ENCODE peak calls at places on chromosomes 6 and 20, in six cellular contexts. N is right lobe of liver, B is stomach, C is epithelial cell of esophagus, Z is fibroblast of lung, D is heart left ventricle. M is an unnamed sample.

GRCh38 chr20:7585126-7585679 is 355.1 kb downstream of the HAO1 start:
- DNase-seq in N (peak; percentile 67), B (no peak), C (peak; percentile 55), Z (peak; percentile 4), D (no peak), M (peak; percentile 82)

GRCh38 chr6:29974901-29975560 is 32.7 kb downstream of the HLA-A start:
- DNase-seq in N (no peak), B (no peak), C (no peak), Z (no peak), D (peak; percentile 44), M (no peak)

GRCh38 chr20:33460711-33461110 is 17.1 kb upstream of the SNTA1 start:
- DNase-seq in N (no peak), B (no peak), C (peak; percentile 60), Z (no peak), D (no peak), M (no peak)

GRCh38 chr6:53041356-53041755 is 23.8 kb upstream of the FBXO9 start:
- DNase-seq in N (no peak), B (no peak), C (no peak), Z (peak; percentile 90), D (no peak), M (peak; percentile 50)

GRCh38 chr6:96162711-96163120 is 146.9 kb downstream of the FUT9 start:
- DNase-seq in N (no peak), B (no peak), C (no peak), Z (peak; percentile 46), D (no peak), M (no peak)

GRCh38 chr20:21995461-21995860 is 290.0 kb downstream of the PAX1 start:
- DNase-seq in N (no peak), B (no peak), C (no peak), Z (no peak), D (no peak), M (no peak)

GRCh38 chr6:170289108-170289931 is 1.6 kb downstream of the DLL1 start:
- DNase-seq in N (no peak), B (no peak), C (peak; percentile 27), Z (no peak), D (no peak), M (no peak)

GRCh38 chr20:47785900-47786762 is 850 bp upstream of the SULF2 start:
- DNase-seq in N (peak; percentile 66), B (peak; percentile 53), C (peak; percentile 85), Z (peak; percentile 85), D (peak; percentile 77), M (peak; percentile 41)

GRCh38 chr6:47301441-47301840 is 8.3 kb downstream of the TNFRSF21 start:
- DNase-seq in N (no peak), B (no peak), C (no peak), Z (no peak), D (no peak), M (no peak)

GRCh38 chr20:53929974-53930650 is 140.3 kb downstream of the BCAS1 start:
- DNase-seq in N (no peak), B (no peak), C (no peak), Z (no peak), D (no peak), M (no peak)

GRCh38 chr20:32985596-32985995 is 18.6 kb downstream of the SUN5 start:
- DNase-seq in N (no peak), B (no peak), C (no peak), Z (no peak), D (no peak), M (no peak)

GRCh38 chr20:38245753-38246152 is 14.8 kb downstream of the KIAA1755 start:
- DNase-seq in N (no peak), B (no peak), C (no peak), Z (no peak), D (no peak), M (no peak)

GRCh38 chr6:41970436-41970846 is 28.8 kb upstream of the CCND3 start:
- DNase-seq in N (no peak), B (no peak), C (peak; percentile 79), Z (peak; percentile 29), D (no peak), M (peak; percentile 11)

GRCh38 chr6:48476257-48476656 is 365.3 kb upstream of the PTCHD4 start:
- DNase-seq in N (no peak), B (no peak), C (peak; percentile 80), Z (peak; percentile 13), D (no peak), M (peak; percentile 2)

GRCh38 chr20:20454850-20455627 is 87.1 kb downstream of the INSM1 start:
- DNase-seq in N (no peak), B (no peak), C (no peak), Z (no peak), D (no peak), M (no peak)

GRCh38 chr6:168616807-168617756 is 176.1 kb downstream of the SMOC2 start:
- DNase-seq in N (no peak), B (no peak), C (peak; percentile 13), Z (no peak), D (peak; percentile 31), M (no peak)

GRCh38 chr6:168157272-168158007 is 78.4 kb upstream of the FRMD1 start:
- DNase-seq in N (no peak), B (no peak), C (peak; percentile 21), Z (peak; percentile 89), D (no peak), M (peak; percentile 67)

GRCh38 chr6:34982424-34982852 is 93.4 kb downstream of the ANKS1A start:
- DNase-seq in N (peak; percentile 65), B (no peak), C (peak; percentile 23), Z (no peak), D (no peak), M (no peak)

GRCh38 chr6:1482381-1483166 is 93.2 kb downstream of the FOXF2 start:
- DNase-seq in N (no peak), B (no peak), C (peak; percentile 56), Z (no peak), D (no peak), M (no peak)

GRCh38 chr6:28982476-28983266 is 22.4 kb downstream of the ZNF311 start:
- DNase-seq in N (no peak), B (no peak), C (peak; percentile 69), Z (peak; percentile 68), D (no peak), M (no peak)

GRCh38 chr20:33893314-33893713 is 82.2 kb downstream of the CHMP4B start:
- DNase-seq in N (no peak), B (no peak), C (peak; percentile 70), Z (peak; percentile 90), D (no peak), M (no peak)

GRCh38 chr6:24520929-24521546 is 26.3 kb downstream of the ALDH5A1 start:
- DNase-seq in N (peak; percentile 79), B (peak; percentile 56), C (peak; percentile 51), Z (no peak), D (no peak), M (no peak)

GRCh38 chr20:6473197-6473596 is 294.3 kb upstream of the BMP2 start:
- DNase-seq in N (no peak), B (no peak), C (peak; percentile 97), Z (peak; percentile 20), D (no peak), M (peak; percentile 62)

GRCh38 chr20:58870293-58871014 is 17.9 kb downstream of the GNAS start:
- DNase-seq in N (peak; percentile 72), B (peak; percentile 79), C (peak; percentile 60), Z (no peak), D (peak; percentile 67), M (no peak)

GRCh38 chr6:56840467-56841371 is 114.2 kb upstream of the BEND6 start:
- DNase-seq in N (no peak), B (no peak), C (peak; percentile 78), Z (peak; percentile 89), D (no peak), M (no peak)

GRCh38 chr6:92110390-92110789 is 1309.0 kb downstream of the EPHA7 start:
- DNase-seq in N (no peak), B (no peak), C (no peak), Z (peak; percentile 18), D (no peak), M (no peak)

DNA sequence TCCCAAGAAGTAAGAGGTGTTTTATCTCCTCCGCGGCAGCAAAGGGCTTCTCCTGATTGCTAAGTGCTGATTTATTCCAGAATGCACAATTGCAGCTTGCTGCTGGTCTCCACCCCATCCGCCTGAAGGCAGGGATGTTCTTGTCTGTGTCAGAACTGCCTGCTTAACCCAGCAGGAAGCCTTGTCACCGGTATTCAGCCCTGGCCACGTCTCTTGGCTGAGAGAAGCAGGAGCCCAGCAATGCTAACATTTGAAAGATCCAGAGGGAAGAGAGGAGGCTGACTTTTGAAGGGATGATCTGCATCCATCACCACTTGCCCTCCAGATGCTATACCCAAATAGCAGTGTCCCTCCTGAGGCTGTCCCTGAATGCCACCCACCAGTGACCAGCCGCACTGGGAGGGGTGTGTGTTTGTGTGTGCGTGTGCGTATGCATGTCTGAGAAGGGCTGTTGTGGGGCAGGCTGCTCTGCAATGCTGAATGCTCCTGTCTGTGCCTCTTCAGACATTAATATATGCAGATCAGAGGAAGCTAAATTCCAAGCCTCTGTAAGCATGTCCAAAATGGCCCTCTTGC is 4.0 kb downstream of the SCML4 start:
- DNase-seq in N (no peak), B (no peak), C (peak; percentile 88), Z (no peak), D (no peak), M (no peak)
- H3K4me3 ChIP-seq in N (no peak overlapping the region), B (peak overlapping the region; percentile 9), C (peak overlapping the region; percentile 4), Z (peak overlapping the region; percentile 33), D (peak overlapping the region; percentile 23), M (peak overlapping the region; percentile 6)

GRCh38 chr6:136921521-136921935 is 573 bp upstream of the SLC35D3 start:
- DNase-seq in N (no peak), B (no peak), C (peak; percentile 15), Z (no peak), D (no peak), M (no peak)

GRCh38 chr6:136920858-136921520 is 1.1 kb upstream of the SLC35D3 start:
- DNase-seq in N (no peak), B (no peak), C (no peak), Z (peak; percentile 10), D (no peak), M (no peak)

GRCh38 chr6:136921936-136922679 is at the start of gene SLC35D3:
- DNase-seq in N (no peak), B (no peak), C (peak; percentile 7), Z (peak; percentile 28), D (no peak), M (no peak)

GRCh38 chr6:136922680-136922996 is 537 bp downstream of the SLC35D3 start:
- DNase-seq in N (no peak), B (no peak), C (peak; percentile 18), Z (no peak), D (no peak), M (no peak)

GRCh38 chr6:136920216-136920857 is 1.8 kb upstream of the SLC35D3 start:
- DNase-seq in N (no peak), B (no peak), C (no peak), Z (no peak), D (no peak), M (no peak)
- H3K4me3 ChIP-seq in N (no peak overlapping the region), B (peak overlapping the region; percentile 53), C (no peak overlapping the region), Z (peak overlapping the region; percentile 57), D (peak overlapping the region; percentile 44), M (peak overlapping the region; percentile 51)

GRCh38 chr20:50339196-50339901 is 148.7 kb downstream of the CEBPB start:
- DNase-seq in N (no peak), B (no peak), C (peak; percentile 50), Z (peak; percentile 86), D (no peak), M (no peak)
- H3K4me3 ChIP-seq in N (no peak overlapping the region), B (no peak overlapping the region), C (no peak overlapping the region), Z (no peak overlapping the region), D (no peak overlapping the region), M (no peak overlapping the region)

DNA sequence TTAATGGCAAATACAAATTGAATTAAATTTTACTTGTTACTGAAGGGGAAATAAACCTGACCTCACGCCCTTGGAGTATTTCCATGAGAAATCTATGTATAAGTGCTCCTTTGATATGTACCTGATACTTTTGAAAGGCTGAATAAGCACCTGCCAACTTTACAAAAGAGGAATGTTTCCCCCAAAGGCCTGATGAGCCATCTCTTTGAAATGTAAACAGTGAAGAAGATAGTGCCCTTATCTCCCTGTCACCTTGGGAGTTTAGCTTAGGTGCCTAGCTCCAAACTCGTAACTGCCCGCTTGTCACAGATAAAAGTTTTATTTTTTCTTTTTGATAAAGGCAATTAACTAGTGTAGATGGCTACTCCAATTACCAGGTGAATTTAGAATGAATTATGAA is 1.1 kb upstream of the ZNF343 start:
- DNase-seq in N (no peak), B (no peak), C (no peak), Z (no peak), D (no peak), M (no peak)
- H3K4me3 ChIP-seq in N (no peak overlapping the region), B (peak overlapping the region; percentile 82), C (peak overlapping the region; percentile 94), Z (peak overlapping the region; percentile 85), D (peak overlapping the region; percentile 85), M (no peak overlapping the region)

M was measured in skeletal muscle cell.